ENCODE peak calls at places on chromosomes 7 and 10, in four cellular contexts. Z is cardiac muscle cell, N is NAMALWA, A is iPS DF 6.9. F is an unnamed sample.

GRCh38 chr7:21620054-21620453 is 77.2 kb downstream of the DNAH11 start:
- DNase-seq in Z (no peak), A (no peak), N (no peak), F (no peak)

GRCh38 chr10:91127341-91128082 is 93.0 kb upstream of the PCGF5 start:
- DNase-seq in Z (peak), N (no peak), A (no peak), F (peak)

GRCh38 chr10:94287331-94287730 is 75.4 kb downstream of the NOC3L start:
- DNase-seq in N (no peak), Z (no peak), A (no peak), F (no peak)

GRCh38 chr10:43959854-43960415 is 311.3 kb upstream of the ZNF32 start:
- DNase-seq in A (no peak), N (no peak), Z (no peak), F (no peak)

GRCh38 chr7:50970092-50970491 is 187.4 kb upstream of the GRB10 start:
- DNase-seq in N (no peak), Z (no peak), A (no peak), F (no peak)

GRCh38 chr7:142460402-142461117 is 202.7 kb upstream of the PRSS58 start:
- DNase-seq in N (no peak), A (no peak), Z (no peak), F (no peak)

GRCh38 chr10:123287594-123288247 is 133.5 kb downstream of the BUB3 start:
- DNase-seq in N (no peak), A (no peak), Z (no peak), F (no peak)

GRCh38 chr7:146701166-146701565 is 584.6 kb downstream of the CNTNAP2 start:
- DNase-seq in Z (no peak), N (no peak), A (no peak), F (no peak)

GRCh38 chr7:156820445-156821063 is 72.4 kb downstream of the LMBR1 start:
- DNase-seq in A (no peak), Z (no peak), N (peak), F (no peak)

GRCh38 chr10:62805139-62806092 is 896 bp downstream of the ADO start:
- DNase-seq in N (peak), A (no peak), Z (peak), F (no peak)

GRCh38 chr10:35217458-35217857 is 90.8 kb downstream of the CREM start:
- DNase-seq in N (no peak), A (no peak), Z (peak), F (no peak)

GRCh38 chr7:17185690-17186070 is 112.8 kb upstream of the AHR start:
- DNase-seq in A (no peak), Z (no peak), N (no peak), F (peak)

GRCh38 chr10:47247190-47248059 is 52.6 kb upstream of the GDF10 start:
- DNase-seq in N (no peak), Z (no peak), A (no peak), F (no peak)

GRCh38 chr7:98287486-98287959 is 6.0 kb downstream of the BRI3 start:
- DNase-seq in A (peak), N (no peak), Z (no peak), F (no peak)

GRCh38 chr10:55740110-55740509 is 620.9 kb downstream of the ZWINT start:
- DNase-seq in Z (no peak), N (no peak), A (no peak), F (no peak)

GRCh38 chr10:128007017-128007416 is 100.1 kb downstream of the PTPRE start:
- DNase-seq in Z (no peak), N (no peak), A (no peak), F (no peak)

GRCh38 chr7:130996841-130997231 is 262.8 kb upstream of the KLF14 start:
- DNase-seq in Z (no peak), A (no peak), N (no peak), F (no peak)

GRCh38 chr7:1666251-1666778 is 3.8 kb upstream of the ELFN1 start:
- DNase-seq in Z (peak), A (no peak), N (no peak), F (no peak)

GRCh38 chr10:131980757-131981428 is 830 bp downstream of the BNIP3 start:
- DNase-seq in N (peak), A (no peak), Z (peak), F (no peak)

GRCh38 chr7:155392726-155393570 is 65.0 kb upstream of the EN2 start:
- DNase-seq in Z (no peak), N (no peak), A (no peak), F (no peak)

GRCh38 chr7:151736403-151736909 is 140.5 kb downstream of the PRKAG2 start:
- DNase-seq in A (no peak), N (no peak), Z (peak), F (no peak)

GRCh38 chr7:144132262-144132661 is 9.3 kb downstream of the OR2A14 start:
- DNase-seq in A (no peak), Z (no peak), N (no peak), F (no peak)

GRCh38 chr10:44959243-44960097 is at the start of gene RASSF4:
- DNase-seq in N (peak), Z (peak), A (no peak), F (peak)